ENCODE peak calls at places on chromosomes 5 and 9, in ten cellular contexts. M is T-helper 17 cell, R is type B pancreatic cell, N is GM10248, Q is GM23248, L is SW480, S is A673, V is neural crest cell, E is heart left ventricle, C is HAP-1. T is an unnamed sample.

GRCh38 chr9:137460363-137461315 is 1.5 kb upstream of the NSMF start:
- DNase-seq in R (no peak), Q (no peak), L (no peak), M (no peak), S (no peak), N (no peak), V (no peak), E (no peak), C (no peak), T (no peak)

GRCh38 chr5:145718956-145719355 is 116.2 kb downstream of the PRELID2 start:
- DNase-seq in Q (peak), L (no peak), V (no peak), S (peak), M (no peak), N (no peak), C (peak), R (no peak), E (no peak), T (peak)

GRCh38 chr5:147398860-147399259 is 111.0 kb downstream of the DPYSL3 start:
- DNase-seq in M (no peak), S (no peak), C (no peak), N (no peak), E (no peak), L (no peak), R (no peak), V (no peak), Q (peak), T (no peak)

GRCh38 chr9:84463272-84463671 is 122.7 kb upstream of the SLC28A3 start:
- DNase-seq in Q (no peak), L (no peak), M (no peak), R (no peak), E (no peak), S (no peak), V (no peak), N (no peak), C (no peak), T (no peak)

GRCh38 chr9:101737705-101738565 is 512 bp downstream of the GRIN3A start:
- DNase-seq in E (no peak), C (no peak), M (no peak), N (peak), Q (peak), L (no peak), V (peak), R (peak), S (peak), T (peak)

GRCh38 chr5:145938699-145939531 is 2.5 kb downstream of the SH3RF2 start:
- DNase-seq in L (peak), M (no peak), E (no peak), Q (no peak), S (peak), R (no peak), V (no peak), C (no peak), N (no peak), T (no peak)

GRCh38 chr5:159851053-159851452 is 65.2 kb upstream of the ADRA1B start:
- DNase-seq in Q (peak), C (no peak), E (no peak), N (no peak), S (no peak), M (no peak), L (no peak), R (no peak), V (no peak), T (no peak)

GRCh38 chr5:172303090-172303995 is 19.8 kb upstream of the UBTD2 start:
- DNase-seq in C (peak), L (peak), V (no peak), S (no peak), R (no peak), N (no peak), M (no peak), E (no peak), Q (peak), T (peak)

GRCh38 chr5:143543358-143544255 is 140.1 kb upstream of the NR3C1 start:
- DNase-seq in L (no peak), V (no peak), N (no peak), Q (peak), C (no peak), S (no peak), E (no peak), R (no peak), M (no peak), T (peak)

GRCh38 chr5:160311491-160312138 is 749 bp downstream of the CCNJL start:
- DNase-seq in C (no peak), Q (no peak), R (no peak), L (no peak), S (no peak), N (no peak), M (no peak), E (peak), V (peak), T (no peak)

GRCh38 chr9:73565833-73566465 is 414.3 kb downstream of the ANXA1 start:
- DNase-seq in S (peak), N (no peak), R (no peak), E (no peak), L (peak), C (no peak), M (no peak), Q (peak), V (no peak), T (no peak)

GRCh38 chr5:38768411-38769211 is 77.2 kb upstream of the OSMR start:
- DNase-seq in E (no peak), R (no peak), S (no peak), V (no peak), N (no peak), L (no peak), Q (no peak), C (no peak), M (no peak), T (no peak)

GRCh38 chr5:406041-406440 is 36.9 kb upstream of the EXOC3 start:
- DNase-seq in R (no peak), N (no peak), V (no peak), E (no peak), S (no peak), Q (no peak), M (no peak), L (no peak), C (no peak), T (no peak)

GRCh38 chr5:140240987-140241706 is 61.8 kb downstream of the PFDN1 start:
- DNase-seq in R (peak), S (peak), L (no peak), E (peak), Q (peak), N (no peak), M (no peak), V (peak), C (peak), T (peak)

GRCh38 chr9:81669011-81669739 is 20.2 kb downstream of the TLE1 start:
- DNase-seq in Q (no peak), M (no peak), C (no peak), V (no peak), E (no peak), R (no peak), N (no peak), L (no peak), S (no peak), T (no peak)

GRCh38 chr5:181187500-181188213 is 17.3 kb downstream of the TRIM7 start:
- DNase-seq in R (peak), L (peak), V (peak), M (no peak), C (peak), Q (peak), S (peak), E (peak), N (no peak), T (peak)

GRCh38 chr5:93899026-93899600 is 157.7 kb upstream of the POU5F2 start:
- DNase-seq in M (no peak), R (no peak), L (peak), S (peak), N (peak), C (peak), E (no peak), Q (peak), V (no peak), T (peak)

GRCh38 chr5:113487779-113488644 is at the start of gene MCC:
- DNase-seq in Q (peak), C (peak), V (peak), S (peak), N (peak), R (peak), L (peak), E (peak), M (peak), T (peak)

GRCh38 chr9:87592554-87593394 is 95.1 kb downstream of the DAPK1 start:
- DNase-seq in N (no peak), E (peak), M (no peak), R (no peak), C (no peak), Q (peak), L (no peak), S (no peak), V (no peak), T (peak)

GRCh38 chr9:97934321-97935115 is 3.5 kb downstream of the HEMGN start:
- DNase-seq in Q (peak), N (no peak), R (no peak), M (no peak), S (peak), L (no peak), E (no peak), C (no peak), V (no peak), T (no peak)

GRCh38 chr5:176784218-176785165 is 25.9 kb upstream of the UNC5A start:
- DNase-seq in M (no peak), C (no peak), V (no peak), Q (peak), L (peak), E (no peak), R (no peak), S (no peak), N (no peak), T (peak)

GRCh38 chr5:132877938-132878337 is 4.5 kb downstream of the LEAP2 start:
- DNase-seq in L (no peak), C (no peak), M (no peak), S (peak), N (no peak), R (no peak), Q (peak), E (peak), V (no peak), T (peak)

GRCh38 chr9:136587145-136587943 is 41.5 kb upstream of the NOTCH1 start:
- DNase-seq in R (no peak), L (no peak), S (peak), C (no peak), Q (peak), N (no peak), E (peak), M (no peak), V (peak), T (peak)

T was measured in EL.